ENCODE peak calls at places on chromosomes 4 and X, in seven cellular contexts. Z is uterus, H is ascending aorta, A is tibial nerve, L is tibial artery, Q is fibroblast of the aortic adventitia, D is adrenal gland. J is an unnamed sample.

GRCh38 chr4:129747756-129748155 is 651.8 kb downstream of the C4orf33 start:
- DNase-seq in Z (no peak), H (no peak), A (no peak), L (no peak), Q (no peak), D (no peak), J (no peak)

GRCh38 chrX:123731987-123732678 is 719 bp downstream of the THOC2 start:
- DNase-seq in Z (peak; percentile 20), H (no peak), A (no peak), L (no peak), Q (peak; percentile 43), D (peak; percentile 20), J (no peak)

GRCh38 chrX:109880629-109881028 is 122.3 kb upstream of the TMEM164 start:
- DNase-seq in Z (no peak), H (no peak), A (no peak), L (peak; percentile 35), Q (no peak), D (no peak), J (no peak)

GRCh38 chr4:119692001-119692400 is 63.4 kb upstream of the PDE5A start:
- DNase-seq in Z (no peak), H (peak; percentile 74), A (no peak), L (peak; percentile 28), Q (peak; percentile 61), D (no peak), J (peak; percentile 14)

GRCh38 chrX:153638436-153639176 is 8.4 kb upstream of the DUSP9 start:
- DNase-seq in Z (no peak), H (no peak), A (no peak), L (no peak), Q (no peak), D (no peak), J (no peak)

GRCh38 chr4:133148690-133149363 is at the start of gene PCDH10:
- DNase-seq in Z (peak; percentile 91), H (peak; percentile 97), A (peak; percentile 79), L (peak; percentile 85), Q (peak; percentile 88), D (peak; percentile 87), J (peak; percentile 40)

GRCh38 chr4:121720109-121720508 is 23.3 kb upstream of the ANXA5 start:
- DNase-seq in Z (no peak), H (no peak), A (no peak), L (no peak), Q (no peak), D (no peak), J (no peak)

GRCh38 chr4:55661398-55662056 is 25.4 kb upstream of the NMU start:
- DNase-seq in Z (no peak), H (no peak), A (no peak), L (no peak), Q (no peak), D (no peak), J (no peak)

GRCh38 chr4:21454196-21454595 is 494.4 kb downstream of the KCNIP4 start:
- DNase-seq in Z (no peak), H (no peak), A (no peak), L (no peak), Q (no peak), D (no peak), J (no peak)

GRCh38 chr4:46878641-46879040 is 30.4 kb downstream of the COX7B2 start:
- DNase-seq in Z (no peak), H (no peak), A (no peak), L (no peak), Q (no peak), D (no peak), J (no peak)

GRCh38 chr4:114163051-114163450 is 183.6 kb upstream of the ARSJ start:
- DNase-seq in Z (no peak), H (no peak), A (no peak), L (no peak), Q (no peak), D (no peak), J (no peak)

GRCh38 chrX:4277122-4277521 is 563.7 kb upstream of the PRKX start:
- DNase-seq in Z (no peak), H (no peak), A (no peak), L (no peak), Q (no peak), D (no peak), J (no peak)
- TF ChIP-seq CTCF in Z (no peak), H (no peak), A (no peak), L (no peak), Q (no peak), D (no peak), J (no peak)

GRCh38 chr4:39609454-39609911 is 29.2 kb downstream of the SMIM14 start:
- DNase-seq in Z (no peak), H (no peak), A (no peak), L (no peak), Q (no peak), D (no peak), J (no peak)
- H3K4me3 ChIP-seq in Z (no peak overlapping the region), H (no peak overlapping the region), A (no peak overlapping the region), L (no peak overlapping the region), Q (no peak overlapping the region), D (no peak overlapping the region), J (no peak overlapping the region)

GRCh38 chr4:89213382-89213701 is 94.3 kb downstream of the GPRIN3 start:
- DNase-seq in Z (no peak), H (no peak), A (no peak), L (no peak), Q (peak; percentile 1), D (no peak), J (no peak)
- TF ChIP-seq CTCF in Z (no peak), H (no peak), A (no peak), L (no peak), Q (no peak), D (no peak), J (no peak)

DNA sequence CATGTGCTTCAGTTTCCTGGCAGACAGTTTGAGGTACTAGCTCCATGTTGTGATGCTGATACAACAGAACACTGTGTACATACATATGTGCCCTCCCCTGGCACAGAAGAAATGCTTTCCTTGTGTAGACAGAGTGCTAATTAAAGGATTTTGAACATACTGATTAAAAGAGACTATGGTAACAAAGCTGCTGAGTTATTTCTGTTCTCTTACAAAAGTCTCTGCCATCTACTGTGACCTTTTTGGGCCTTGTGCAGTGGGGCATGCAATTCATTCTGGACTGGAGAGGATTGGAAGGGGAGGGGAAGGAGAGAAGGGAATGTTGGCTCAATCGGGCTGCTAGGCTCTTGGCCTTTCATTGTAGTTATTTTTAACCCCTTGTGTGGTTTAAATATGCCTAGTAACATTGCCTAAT is 6.0 kb downstream of the PDLIM5 start:
- DNase-seq in Z (no peak), H (no peak), A (no peak), L (no peak), Q (no peak), D (peak; percentile 30), J (no peak)
- H3K4me3 ChIP-seq in Z (no peak overlapping the region), H (peak overlapping the region; percentile 100), A (no peak overlapping the region), L (peak overlapping the region; percentile 80), Q (no peak overlapping the region), D (no peak overlapping the region), J (no peak overlapping the region)

DNA sequence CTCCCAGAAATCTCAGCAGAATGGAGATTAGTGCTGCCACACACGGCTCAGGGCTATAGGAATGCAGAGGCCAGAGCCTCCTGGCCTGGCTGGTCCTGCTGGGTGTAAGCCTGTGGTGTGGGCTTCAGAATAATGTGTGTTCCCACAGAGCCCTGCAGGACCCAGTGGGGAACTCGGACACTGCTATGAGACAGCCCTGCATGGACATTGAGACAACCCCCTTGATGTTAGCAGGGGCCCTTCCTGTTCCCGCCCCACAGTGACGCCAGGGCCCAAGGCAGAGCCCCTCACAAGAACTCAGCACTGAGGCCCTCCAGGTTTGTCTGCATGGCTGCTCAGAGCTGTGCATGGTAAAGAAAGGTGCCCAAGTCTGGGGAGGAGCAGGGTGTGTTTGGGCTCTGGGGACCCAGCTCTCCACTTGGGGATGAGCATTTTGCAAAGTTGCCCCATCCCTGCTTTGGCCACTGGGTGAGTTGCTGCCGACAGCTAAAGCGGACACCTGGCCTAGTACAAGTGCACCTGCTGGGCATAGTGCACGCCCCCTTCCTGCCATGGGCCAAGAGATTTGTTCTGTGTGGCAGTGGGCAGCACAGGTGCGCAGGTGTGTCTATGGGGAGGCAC is 1.9 kb upstream of the MXD4 start:
- DNase-seq in Z (no peak), H (no peak), A (no peak), L (no peak), Q (no peak), D (peak; percentile 10), J (no peak)
- TF ChIP-seq CTCF in Z (no peak), H (no peak), A (no peak), L (no peak), Q (no peak), D (no peak), J (no peak)

J was measured in AG09309.